ENCODE peak calls at places on chromosomes 16 and 17, in four cellular contexts. One of them, this sample, is unnamed.

GRCh38 chr16:11599579-11599978 is 12.9 kb upstream of the LITAF start:
- DNase-seq in HepG2: no peak
- DNase-seq in K562: no peak
- DNase-seq in WTC11: no peak
- DNase-seq in this sample: no peak

GRCh38 chr17:81094744-81095607 is 60.0 kb downstream of the BAIAP2 start:
- DNase-seq in WTC11: peak; percentile 75
- DNase-seq in K562: peak; percentile 94
- DNase-seq in HepG2: peak; percentile 90
- DNase-seq in this sample: peak; percentile 54

GRCh38 chr16:89097528-89097846 is 3.8 kb downstream of the ACSF3 start:
- DNase-seq in K562: no peak
- DNase-seq in WTC11: no peak
- DNase-seq in HepG2: no peak
- DNase-seq in this sample: no peak

GRCh38 chr17:57166803-57167202 is 81.8 kb downstream of the AKAP1 start:
- DNase-seq in K562: no peak
- DNase-seq in HepG2: no peak
- DNase-seq in WTC11: peak; percentile 44
- DNase-seq in this sample: no peak

GRCh38 chr16:27431773-27432599 is 30.0 kb downstream of the IL21R start:
- DNase-seq in WTC11: no peak
- DNase-seq in K562: no peak
- DNase-seq in HepG2: no peak
- DNase-seq in this sample: peak; percentile 5

GRCh38 chr17:44235583-44235936 is 16.1 kb upstream of the UBTF start:
- DNase-seq in WTC11: no peak
- DNase-seq in HepG2: no peak
- DNase-seq in K562: no peak
- DNase-seq in this sample: no peak

GRCh38 chr17:32187276-32187675 is 45.0 kb downstream of the RHOT1 start:
- DNase-seq in K562: no peak
- DNase-seq in HepG2: no peak
- DNase-seq in WTC11: no peak
- DNase-seq in this sample: no peak

GRCh38 chr17:60390881-60391418 is 983 bp downstream of the USP32 start:
- DNase-seq in K562: peak; percentile 49
- DNase-seq in WTC11: no peak
- DNase-seq in HepG2: peak; percentile 39
- DNase-seq in this sample: peak; percentile 31

GRCh38 chr16:3637371-3637923 is 17.0 kb upstream of the DNASE1 start:
- DNase-seq in K562: peak; percentile 56
- DNase-seq in WTC11: no peak
- DNase-seq in HepG2: peak; percentile 60
- DNase-seq in this sample: no peak

GRCh38 chr16:7378024-7378695 is 45.5 kb downstream of the RBFOX1 start:
- DNase-seq in K562: no peak
- DNase-seq in WTC11: no peak
- DNase-seq in HepG2: no peak
- DNase-seq in this sample: no peak

GRCh38 chr17:42055496-42055895 is 5.1 kb upstream of the C17orf113 start:
- DNase-seq in HepG2: no peak
- DNase-seq in K562: peak; percentile 20
- DNase-seq in WTC11: no peak
- DNase-seq in this sample: no peak

GRCh38 chr17:79789943-79790804 is 6.7 kb downstream of the CBX8 start:
- DNase-seq in K562: peak; percentile 64
- DNase-seq in WTC11: peak; percentile 72
- DNase-seq in HepG2: no peak
- DNase-seq in this sample: peak; percentile 67

GRCh38 chr17:79859676-79860615 is 20.7 kb upstream of the CBX4 start:
- DNase-seq in K562: no peak
- DNase-seq in WTC11: no peak
- DNase-seq in HepG2: no peak
- DNase-seq in this sample: no peak

GRCh38 chr17:59848778-59849177 is 44.0 kb downstream of the TUBD1 start:
- DNase-seq in K562: no peak
- DNase-seq in HepG2: peak; percentile 75
- DNase-seq in WTC11: no peak
- DNase-seq in this sample: no peak

GRCh38 chr17:11499881-11500280 is 98.4 kb upstream of the DNAH9 start:
- DNase-seq in HepG2: no peak
- DNase-seq in WTC11: no peak
- DNase-seq in K562: no peak
- DNase-seq in this sample: no peak

GRCh38 chr17:45338023-45338781 is 21.4 kb upstream of the MAP3K14 start:
- DNase-seq in K562: no peak
- DNase-seq in HepG2: no peak
- DNase-seq in WTC11: no peak
- DNase-seq in this sample: peak; percentile 1

GRCh38 chr17:10116676-10117075 is 81.7 kb downstream of the GAS7 start:
- DNase-seq in HepG2: no peak
- DNase-seq in K562: no peak
- DNase-seq in WTC11: no peak
- DNase-seq in this sample: no peak

GRCh38 chr16:69513180-69513966 is 52.4 kb upstream of the NFAT5 start:
- DNase-seq in WTC11: no peak
- DNase-seq in HepG2: no peak
- DNase-seq in K562: no peak
- DNase-seq in this sample: no peak

GRCh38 chr16:76579277-76579676 is 302.1 kb downstream of the CNTNAP4 start:
- DNase-seq in K562: peak; percentile 5
- DNase-seq in WTC11: no peak
- DNase-seq in HepG2: no peak
- DNase-seq in this sample: no peak

GRCh38 chr16:3503513-3503912 is 2.7 kb downstream of the CLUAP1 start:
- DNase-seq in WTC11: no peak
- DNase-seq in K562: no peak
- DNase-seq in HepG2: no peak
- DNase-seq in this sample: no peak

GRCh38 chr17:63535640-63536039 is 12.5 kb downstream of the KCNH6 start:
- DNase-seq in K562: no peak
- DNase-seq in WTC11: no peak
- DNase-seq in HepG2: no peak
- DNase-seq in this sample: no peak

GRCh38 chr17:45794840-45795239 is 10.7 kb downstream of the CRHR1 start:
- DNase-seq in K562: peak; percentile 18
- DNase-seq in WTC11: peak; percentile 56
- DNase-seq in HepG2: no peak
- DNase-seq in this sample: peak; percentile 38

GRCh38 chr17:746783-747629 is 5.1 kb downstream of the GEMIN4 start:
- DNase-seq in K562: no peak
- DNase-seq in WTC11: no peak
- DNase-seq in HepG2: no peak
- DNase-seq in this sample: no peak

GRCh38 chr17:54956802-54957201 is 11.7 kb downstream of the COX11 start:
- DNase-seq in K562: no peak
- DNase-seq in WTC11: no peak
- DNase-seq in HepG2: no peak
- DNase-seq in this sample: no peak
- TF ChIP-seq ELF4 in K562: no peak
- TF ChIP-seq ELF4 in WTC11: no peak
- TF ChIP-seq ELF4 in HepG2: no peak
- TF ChIP-seq ELF4 in this sample: no peak

DNA sequence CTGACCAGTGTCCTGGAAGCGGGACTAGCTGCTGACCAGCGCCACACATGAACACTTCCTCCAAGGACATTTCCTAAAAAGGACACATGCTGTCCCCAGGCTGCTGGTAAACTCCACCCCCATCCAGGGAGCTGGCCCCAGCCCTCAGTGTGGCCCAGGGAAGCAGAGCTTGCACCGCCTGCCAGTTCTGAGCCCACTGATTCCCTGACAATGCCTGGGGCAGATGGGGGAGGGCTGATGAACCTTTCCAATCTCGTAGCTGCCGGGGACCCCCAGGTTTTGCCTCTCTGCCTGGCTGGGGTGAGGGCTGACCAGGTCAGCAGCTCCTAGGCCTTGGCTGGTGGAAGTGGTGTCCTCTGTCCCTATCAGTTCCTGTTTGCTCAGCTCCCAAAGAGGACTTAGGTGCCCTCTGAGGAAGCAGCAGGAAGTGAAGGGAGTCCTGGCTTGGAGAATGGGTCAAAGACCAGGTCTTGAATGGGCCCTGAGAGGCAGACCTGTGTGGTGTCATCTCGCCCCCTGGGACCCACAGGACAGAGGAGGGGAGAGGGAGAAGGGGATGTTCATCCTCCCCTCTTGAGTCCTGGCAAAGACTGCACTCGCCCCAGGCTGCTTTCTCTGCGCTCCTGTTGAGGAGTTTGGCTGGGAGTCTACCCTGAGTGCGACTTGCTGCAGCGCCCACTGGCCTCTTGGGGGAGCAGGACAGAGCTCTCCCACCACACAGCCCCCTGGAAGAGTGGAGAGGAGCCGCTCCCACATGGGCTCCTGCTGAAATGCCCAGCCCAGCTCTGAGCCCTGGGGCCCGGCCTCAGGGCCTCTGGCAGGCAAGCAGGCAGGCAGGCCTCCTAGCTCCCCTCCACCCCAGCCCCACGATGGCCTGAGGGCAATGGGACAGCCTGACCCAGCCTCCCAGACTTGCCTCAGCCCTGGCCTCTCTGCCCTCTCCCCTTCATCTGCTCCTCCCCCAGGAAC is 16.8 kb downstream of the PDK2 start:
- DNase-seq in K562: no peak
- DNase-seq in HepG2: peak; percentile 84
- DNase-seq in WTC11: no peak
- DNase-seq in this sample: no peak
- TF ChIP-seq ELF4 in K562: no peak
- TF ChIP-seq ELF4 in HepG2: no peak
- TF ChIP-seq ELF4 in WTC11: no peak
- TF ChIP-seq ELF4 in this sample: no peak

GRCh38 chr16:66898933-66899309 is 18.6 kb downstream of the PDP2 start:
- DNase-seq in WTC11: no peak
- DNase-seq in HepG2: no peak
- DNase-seq in K562: no peak
- DNase-seq in this sample: no peak

GRCh38 chr16:66901626-66902025 is 17.1 kb downstream of the CDH16 start:
- DNase-seq in WTC11: no peak
- DNase-seq in K562: no peak
- DNase-seq in HepG2: no peak
- DNase-seq in this sample: no peak

GRCh38 chr16:66899310-66899944 is 19.1 kb downstream of the PDP2 start:
- DNase-seq in HepG2: no peak
- DNase-seq in WTC11: no peak
- DNase-seq in K562: peak; percentile 32
- DNase-seq in this sample: no peak

GRCh38 chr16:66899945-66900688 is 18.6 kb downstream of the CDH16 start:
- DNase-seq in K562: peak; percentile 97
- DNase-seq in WTC11: no peak
- DNase-seq in HepG2: peak; percentile 72
- DNase-seq in this sample: peak; percentile 57

DNA sequence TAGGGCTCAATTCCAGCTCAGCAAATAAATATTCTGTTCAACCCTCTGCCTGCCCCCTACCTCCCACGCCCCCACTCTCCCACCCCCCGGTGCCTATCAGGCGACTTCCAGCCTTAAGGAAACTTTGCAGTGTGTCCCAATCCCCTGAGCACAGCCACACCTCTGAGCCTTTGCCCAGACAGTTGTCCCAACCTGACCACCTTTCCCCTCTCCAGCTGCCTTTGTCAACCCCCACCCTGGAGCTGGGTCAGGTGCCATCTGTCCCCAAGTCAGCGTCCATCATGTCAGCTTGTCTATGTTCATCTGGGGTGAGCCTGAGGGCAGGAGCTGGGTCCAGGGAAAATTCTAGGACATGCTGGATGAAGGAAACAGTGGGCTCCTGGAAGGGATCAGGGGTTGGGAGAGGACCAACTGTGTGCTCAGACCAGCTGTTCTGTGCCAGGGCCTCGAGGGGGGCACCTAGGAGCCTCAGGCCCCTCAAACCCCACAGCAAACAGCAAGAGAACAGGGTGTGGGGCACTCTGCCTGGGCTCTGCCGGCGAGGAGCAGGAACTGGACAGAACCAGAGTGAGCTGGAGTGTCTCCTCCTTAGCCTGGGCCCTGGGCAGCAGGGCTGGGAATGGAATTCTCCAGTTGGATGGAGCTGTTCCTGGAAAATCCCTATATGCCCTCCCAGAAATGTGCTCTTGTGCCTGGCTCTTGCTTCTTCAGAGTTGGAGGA is 17.8 kb downstream of the CDH16 start:
- DNase-seq in WTC11: no peak
- DNase-seq in K562: peak; percentile 60
- DNase-seq in HepG2: no peak
- DNase-seq in this sample: no peak
- TF ChIP-seq ELF4 in WTC11: no peak
- TF ChIP-seq ELF4 in K562: peak; percentile 54
- TF ChIP-seq ELF4 in HepG2: no peak
- TF ChIP-seq ELF4 in this sample: no peak

DNA sequence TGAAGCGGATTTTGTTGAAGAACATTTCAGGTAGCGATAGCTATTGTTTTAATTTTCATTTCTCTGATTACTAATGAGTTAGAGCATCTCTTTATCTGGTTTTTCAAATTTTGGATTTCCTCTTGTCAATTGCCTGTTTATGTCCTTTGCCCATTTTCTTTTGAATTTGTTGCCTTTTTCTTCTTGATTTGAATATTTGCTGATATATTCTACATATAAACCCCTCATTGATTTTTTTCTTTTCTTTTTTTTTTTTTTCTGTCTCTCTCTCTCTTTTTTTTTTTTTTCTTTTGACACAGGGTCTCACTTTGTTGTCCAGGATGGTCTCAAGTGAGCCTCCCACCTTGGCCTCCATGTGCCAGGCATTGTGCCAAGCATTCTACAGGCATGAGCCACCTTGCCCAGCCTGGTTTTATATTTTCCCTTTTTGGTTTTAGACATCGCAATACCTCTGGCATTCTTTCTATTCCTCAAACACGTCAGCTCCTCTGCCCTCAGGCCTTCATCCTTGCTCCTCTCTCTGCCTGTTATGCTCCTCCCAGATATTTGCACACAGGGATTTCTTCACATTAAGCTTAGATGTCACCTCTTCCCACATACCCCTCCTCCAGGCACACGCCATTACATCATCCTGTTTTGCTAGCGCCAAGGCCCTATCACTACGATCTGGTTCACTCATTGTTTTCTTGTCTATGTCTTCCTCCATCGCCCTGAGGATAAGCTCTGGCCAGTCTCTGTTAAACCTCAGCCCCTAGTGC is 8.5 kb downstream of the SARM1 start:
- DNase-seq in K562: no peak
- DNase-seq in HepG2: peak; percentile 77
- DNase-seq in WTC11: no peak
- DNase-seq in this sample: no peak
- TF ChIP-seq ELF4 in K562: no peak
- TF ChIP-seq ELF4 in HepG2: no peak
- TF ChIP-seq ELF4 in WTC11: no peak
- TF ChIP-seq ELF4 in this sample: no peak

This sample was measured in HEK293T.